ENCODE peak calls at places on chromosomes 2 and 18, in eight cellular contexts. One of them, this sample, is unnamed.
A peak's percentile ranks its signal among the peaks of the same experiment; 100 is the strongest.

GRCh38 chr18:44803019-44803650 is 122.4 kb downstream of the SETBP1 start:
- DNase-seq in astrocyte of the cerebellum: no peak
- DNase-seq in endothelial cell: no peak
- DNase-seq in amniotic stem cell: no peak
- DNase-seq in LHCN-M2: peak; percentile 91
- DNase-seq in HT1080: no peak
- DNase-seq in BE2C: no peak
- DNase-seq in MM.1S: peak; percentile 70
- DNase-seq in this sample: no peak

GRCh38 chr2:20611844-20612356 is 39.0 kb downstream of the HS1BP3 start:
- DNase-seq in LHCN-M2: no peak
- DNase-seq in MM.1S: no peak
- DNase-seq in BE2C: no peak
- DNase-seq in astrocyte of the cerebellum: no peak
- DNase-seq in HT1080: no peak
- DNase-seq in amniotic stem cell: no peak
- DNase-seq in endothelial cell: no peak
- DNase-seq in this sample: no peak

GRCh38 chr2:122003196-122003595 is 247.7 kb downstream of the TSN start:
- DNase-seq in endothelial cell: no peak
- DNase-seq in MM.1S: no peak
- DNase-seq in astrocyte of the cerebellum: no peak
- DNase-seq in HT1080: no peak
- DNase-seq in LHCN-M2: no peak
- DNase-seq in BE2C: no peak
- DNase-seq in amniotic stem cell: no peak
- DNase-seq in this sample: no peak

GRCh38 chr2:168185583-168186274 is 61.7 kb downstream of the STK39 start:
- DNase-seq in endothelial cell: no peak
- DNase-seq in MM.1S: no peak
- DNase-seq in LHCN-M2: no peak
- DNase-seq in astrocyte of the cerebellum: no peak
- DNase-seq in amniotic stem cell: no peak
- DNase-seq in HT1080: no peak
- DNase-seq in BE2C: no peak
- DNase-seq in this sample: no peak

GRCh38 chr2:226115832-226116200 is 683.8 kb downstream of the IRS1 start:
- DNase-seq in astrocyte of the cerebellum: no peak
- DNase-seq in HT1080: no peak
- DNase-seq in amniotic stem cell: no peak
- DNase-seq in MM.1S: no peak
- DNase-seq in LHCN-M2: no peak
- DNase-seq in BE2C: no peak
- DNase-seq in endothelial cell: no peak
- DNase-seq in this sample: no peak

GRCh38 chr2:40202798-40203400 is 249.0 kb downstream of the SLC8A1 start:
- DNase-seq in amniotic stem cell: no peak
- DNase-seq in LHCN-M2: peak; percentile 67
- DNase-seq in HT1080: no peak
- DNase-seq in MM.1S: no peak
- DNase-seq in BE2C: no peak
- DNase-seq in endothelial cell: no peak
- DNase-seq in astrocyte of the cerebellum: no peak
- DNase-seq in this sample: no peak

GRCh38 chr18:54710519-54711281 is 117.6 kb upstream of the RAB27B start:
- DNase-seq in endothelial cell: no peak
- DNase-seq in amniotic stem cell: no peak
- DNase-seq in MM.1S: no peak
- DNase-seq in HT1080: no peak
- DNase-seq in astrocyte of the cerebellum: no peak
- DNase-seq in BE2C: no peak
- DNase-seq in LHCN-M2: no peak
- DNase-seq in this sample: no peak

GRCh38 chr2:229330952-229331351 is 59.9 kb upstream of the PID1 start:
- DNase-seq in astrocyte of the cerebellum: no peak
- DNase-seq in endothelial cell: no peak
- DNase-seq in HT1080: no peak
- DNase-seq in LHCN-M2: no peak
- DNase-seq in amniotic stem cell: no peak
- DNase-seq in MM.1S: no peak
- DNase-seq in BE2C: no peak
- DNase-seq in this sample: no peak

GRCh38 chr2:224887159-224887558 is 155.1 kb downstream of the DOCK10 start:
- DNase-seq in MM.1S: no peak
- DNase-seq in HT1080: peak; percentile 9
- DNase-seq in amniotic stem cell: no peak
- DNase-seq in LHCN-M2: peak; percentile 83
- DNase-seq in endothelial cell: no peak
- DNase-seq in BE2C: no peak
- DNase-seq in astrocyte of the cerebellum: no peak
- DNase-seq in this sample: no peak

GRCh38 chr2:75592028-75592427 is 31.3 kb upstream of the EVA1A start:
- DNase-seq in endothelial cell: no peak
- DNase-seq in BE2C: no peak
- DNase-seq in MM.1S: no peak
- DNase-seq in LHCN-M2: peak; percentile 91
- DNase-seq in astrocyte of the cerebellum: no peak
- DNase-seq in amniotic stem cell: no peak
- DNase-seq in HT1080: peak; percentile 88
- DNase-seq in this sample: peak; percentile 79

GRCh38 chr2:54572636-54573531 is 116.8 kb downstream of the SPTBN1 start:
- DNase-seq in astrocyte of the cerebellum: no peak
- DNase-seq in HT1080: peak; percentile 87
- DNase-seq in amniotic stem cell: no peak
- DNase-seq in BE2C: no peak
- DNase-seq in MM.1S: no peak
- DNase-seq in endothelial cell: no peak
- DNase-seq in LHCN-M2: no peak
- DNase-seq in this sample: no peak

GRCh38 chr18:24632158-24632988 is 171.9 kb downstream of the HRH4 start:
- DNase-seq in amniotic stem cell: no peak
- DNase-seq in astrocyte of the cerebellum: no peak
- DNase-seq in LHCN-M2: no peak
- DNase-seq in BE2C: no peak
- DNase-seq in endothelial cell: no peak
- DNase-seq in MM.1S: no peak
- DNase-seq in HT1080: no peak
- DNase-seq in this sample: no peak

GRCh38 chr18:8706981-8707940 is 1.9 kb downstream of the MTCL1 start:
- DNase-seq in LHCN-M2: no peak
- DNase-seq in HT1080: peak; percentile 75
- DNase-seq in MM.1S: peak; percentile 76
- DNase-seq in astrocyte of the cerebellum: no peak
- DNase-seq in amniotic stem cell: peak; percentile 32
- DNase-seq in endothelial cell: peak; percentile 50
- DNase-seq in BE2C: peak; percentile 50
- DNase-seq in this sample: peak; percentile 68

GRCh38 chr2:64554117-64554516 is 30.0 kb downstream of the AFTPH start:
- DNase-seq in BE2C: no peak
- DNase-seq in HT1080: no peak
- DNase-seq in endothelial cell: no peak
- DNase-seq in amniotic stem cell: no peak
- DNase-seq in MM.1S: no peak
- DNase-seq in astrocyte of the cerebellum: no peak
- DNase-seq in LHCN-M2: no peak
- DNase-seq in this sample: no peak

GRCh38 chr18:36349552-36349951 is 52.0 kb downstream of the FHOD3 start:
- DNase-seq in astrocyte of the cerebellum: no peak
- DNase-seq in amniotic stem cell: no peak
- DNase-seq in MM.1S: no peak
- DNase-seq in LHCN-M2: no peak
- DNase-seq in BE2C: no peak
- DNase-seq in HT1080: peak; percentile 55
- DNase-seq in endothelial cell: no peak
- DNase-seq in this sample: no peak

GRCh38 chr18:22493940-22494339 is 76.2 kb upstream of the CTAGE1 start:
- DNase-seq in LHCN-M2: no peak
- DNase-seq in HT1080: no peak
- DNase-seq in endothelial cell: no peak
- DNase-seq in MM.1S: no peak
- DNase-seq in BE2C: no peak
- DNase-seq in amniotic stem cell: peak; percentile 39
- DNase-seq in astrocyte of the cerebellum: no peak
- DNase-seq in this sample: no peak

GRCh38 chr2:108133457-108133856 is 106.3 kb upstream of the SULT1C3 start:
- DNase-seq in amniotic stem cell: no peak
- DNase-seq in endothelial cell: no peak
- DNase-seq in LHCN-M2: no peak
- DNase-seq in MM.1S: no peak
- DNase-seq in astrocyte of the cerebellum: no peak
- DNase-seq in BE2C: no peak
- DNase-seq in HT1080: no peak
- DNase-seq in this sample: no peak

GRCh38 chr2:237859533-237860272 is at the start of gene RAMP1:
- DNase-seq in endothelial cell: peak; percentile 27
- DNase-seq in MM.1S: no peak
- DNase-seq in HT1080: no peak
- DNase-seq in amniotic stem cell: no peak
- DNase-seq in BE2C: no peak
- DNase-seq in LHCN-M2: no peak
- DNase-seq in astrocyte of the cerebellum: no peak
- DNase-seq in this sample: no peak

GRCh38 chr18:23143871-23144270 is 8.6 kb downstream of the CABLES1 start:
- DNase-seq in HT1080: no peak
- DNase-seq in LHCN-M2: peak; percentile 56
- DNase-seq in endothelial cell: peak; percentile 15
- DNase-seq in amniotic stem cell: no peak
- DNase-seq in astrocyte of the cerebellum: no peak
- DNase-seq in MM.1S: no peak
- DNase-seq in BE2C: peak; percentile 76
- DNase-seq in this sample: no peak

GRCh38 chr2:205682239-205683021 is at the start of gene NRP2:
- DNase-seq in HT1080: peak; percentile 86
- DNase-seq in MM.1S: peak; percentile 73
- DNase-seq in BE2C: peak; percentile 83
- DNase-seq in LHCN-M2: peak; percentile 78
- DNase-seq in endothelial cell: peak; percentile 81
- DNase-seq in amniotic stem cell: peak; percentile 79
- DNase-seq in astrocyte of the cerebellum: no peak
- DNase-seq in this sample: peak; percentile 64

GRCh38 chr2:158835431-158835830 is 40.3 kb downstream of the DAPL1 start:
- DNase-seq in BE2C: no peak
- DNase-seq in MM.1S: no peak
- DNase-seq in amniotic stem cell: no peak
- DNase-seq in endothelial cell: no peak
- DNase-seq in HT1080: peak; percentile 14
- DNase-seq in LHCN-M2: no peak
- DNase-seq in astrocyte of the cerebellum: no peak
- DNase-seq in this sample: no peak

GRCh38 chr2:241803387-241804325 is 5.3 kb upstream of the NEU4 start:
- DNase-seq in LHCN-M2: peak; percentile 25
- DNase-seq in BE2C: peak; percentile 20
- DNase-seq in amniotic stem cell: no peak
- DNase-seq in HT1080: no peak
- DNase-seq in MM.1S: no peak
- DNase-seq in endothelial cell: peak; percentile 19
- DNase-seq in astrocyte of the cerebellum: no peak
- DNase-seq in this sample: peak; percentile 20

GRCh38 chr2:229042349-229042748 is 228.7 kb downstream of the PID1 start:
- DNase-seq in astrocyte of the cerebellum: no peak
- DNase-seq in endothelial cell: no peak
- DNase-seq in amniotic stem cell: no peak
- DNase-seq in BE2C: no peak
- DNase-seq in LHCN-M2: no peak
- DNase-seq in HT1080: no peak
- DNase-seq in MM.1S: no peak
- DNase-seq in this sample: no peak

GRCh38 chr18:286515-287310 is 18.9 kb upstream of the THOC1 start:
- DNase-seq in MM.1S: peak; percentile 25
- DNase-seq in LHCN-M2: peak; percentile 28
- DNase-seq in endothelial cell: no peak
- DNase-seq in BE2C: no peak
- DNase-seq in amniotic stem cell: peak; percentile 43
- DNase-seq in astrocyte of the cerebellum: no peak
- DNase-seq in HT1080: no peak
- DNase-seq in this sample: peak; percentile 6

GRCh38 chr18:50820901-50821520 is 1.2 kb upstream of the MRO start:
- DNase-seq in endothelial cell: no peak
- DNase-seq in BE2C: no peak
- DNase-seq in LHCN-M2: no peak
- DNase-seq in MM.1S: peak; percentile 18
- DNase-seq in astrocyte of the cerebellum: no peak
- DNase-seq in HT1080: no peak
- DNase-seq in amniotic stem cell: no peak
- DNase-seq in this sample: no peak

GRCh38 chr2:135975702-135976101 is 9.7 kb downstream of the DARS1 start:
- DNase-seq in amniotic stem cell: no peak
- DNase-seq in BE2C: no peak
- DNase-seq in MM.1S: no peak
- DNase-seq in endothelial cell: no peak
- DNase-seq in HT1080: no peak
- DNase-seq in LHCN-M2: no peak
- DNase-seq in astrocyte of the cerebellum: no peak
- DNase-seq in this sample: no peak

GRCh38 chr2:233021771-233022170 is 8.7 kb upstream of the NGEF start:
- DNase-seq in HT1080: peak; percentile 50
- DNase-seq in BE2C: no peak
- DNase-seq in LHCN-M2: peak; percentile 30
- DNase-seq in MM.1S: no peak
- DNase-seq in amniotic stem cell: no peak
- DNase-seq in astrocyte of the cerebellum: no peak
- DNase-seq in endothelial cell: no peak
- DNase-seq in this sample: no peak

GRCh38 chr2:23526114-23526513 is 141.1 kb downstream of the KLHL29 start:
- DNase-seq in MM.1S: no peak
- DNase-seq in astrocyte of the cerebellum: no peak
- DNase-seq in LHCN-M2: no peak
- DNase-seq in amniotic stem cell: no peak
- DNase-seq in endothelial cell: no peak
- DNase-seq in HT1080: no peak
- DNase-seq in BE2C: no peak
- DNase-seq in this sample: no peak

GRCh38 chr2:88627856-88628568 is 748 bp upstream of the EIF2AK3 start:
- DNase-seq in astrocyte of the cerebellum: peak; percentile 74
- DNase-seq in amniotic stem cell: peak; percentile 87
- DNase-seq in LHCN-M2: peak; percentile 90
- DNase-seq in endothelial cell: peak; percentile 71
- DNase-seq in HT1080: no peak
- DNase-seq in MM.1S: peak; percentile 89
- DNase-seq in BE2C: peak; percentile 67
- DNase-seq in this sample: peak; percentile 49

GRCh38 chr2:189144700-189145211 is 34.8 kb downstream of the COL5A2 start:
- DNase-seq in amniotic stem cell: no peak
- DNase-seq in astrocyte of the cerebellum: no peak
- DNase-seq in BE2C: no peak
- DNase-seq in LHCN-M2: no peak
- DNase-seq in endothelial cell: no peak
- DNase-seq in HT1080: no peak
- DNase-seq in MM.1S: no peak
- DNase-seq in this sample: no peak

GRCh38 chr2:68119504-68119903 is 38.2 kb upstream of the PNO1 start:
- DNase-seq in amniotic stem cell: no peak
- DNase-seq in HT1080: no peak
- DNase-seq in astrocyte of the cerebellum: no peak
- DNase-seq in endothelial cell: no peak
- DNase-seq in BE2C: no peak
- DNase-seq in LHCN-M2: no peak
- DNase-seq in MM.1S: no peak
- DNase-seq in this sample: no peak

GRCh38 chr18:79766308-79766707 is 31.4 kb upstream of the KCNG2 start:
- DNase-seq in amniotic stem cell: no peak
- DNase-seq in HT1080: no peak
- DNase-seq in astrocyte of the cerebellum: no peak
- DNase-seq in BE2C: no peak
- DNase-seq in MM.1S: no peak
- DNase-seq in endothelial cell: no peak
- DNase-seq in LHCN-M2: no peak
- DNase-seq in this sample: no peak

GRCh38 chr2:158102446-158102845 is 770 bp downstream of the UPP2 start:
- DNase-seq in LHCN-M2: peak; percentile 7
- DNase-seq in MM.1S: no peak
- DNase-seq in amniotic stem cell: no peak
- DNase-seq in astrocyte of the cerebellum: no peak
- DNase-seq in BE2C: no peak
- DNase-seq in endothelial cell: no peak
- DNase-seq in HT1080: peak; percentile 82
- DNase-seq in this sample: no peak

GRCh38 chr2:104599802-104600510 is 254.0 kb upstream of the POU3F3 start:
- DNase-seq in astrocyte of the cerebellum: peak; percentile 90
- DNase-seq in endothelial cell: no peak
- DNase-seq in amniotic stem cell: no peak
- DNase-seq in MM.1S: no peak
- DNase-seq in HT1080: peak; percentile 44
- DNase-seq in LHCN-M2: no peak
- DNase-seq in BE2C: no peak
- DNase-seq in this sample: peak; percentile 60

This sample was measured in RWPE1.